ENCODE peak calls at places on chromosomes 5 and 9, in four cellular contexts. One of them, this sample, is unnamed. For H4K20me1, the result is how much of the 10 kb centered on the place peaks cover.

GRCh38 chr5:114305402-114306207 is 56.3 kb upstream of the KCNN2 start:
- DNase-seq in K562: no peak
- DNase-seq in H1: no peak
- DNase-seq in HepG2: peak
- DNase-seq in this sample: peak

GRCh38 chr5:2901511-2901910 is 150.0 kb upstream of the IRX2 start:
- DNase-seq in K562: no peak
- DNase-seq in H1: no peak
- DNase-seq in HepG2: no peak
- DNase-seq in this sample: no peak

GRCh38 chr5:55597014-55597981 is 62.5 kb upstream of the PLPP1 start:
- DNase-seq in K562: no peak
- DNase-seq in H1: no peak
- DNase-seq in HepG2: no peak
- DNase-seq in this sample: peak

GRCh38 chr9:124779368-124780059 is 2.6 kb downstream of the OLFML2A start:
- DNase-seq in K562: no peak
- DNase-seq in H1: no peak
- DNase-seq in HepG2: peak
- DNase-seq in this sample: peak

GRCh38 chr9:70494221-70494620 is 79.8 kb upstream of the KLF9 start:
- DNase-seq in K562: no peak
- DNase-seq in H1: no peak
- DNase-seq in HepG2: no peak
- DNase-seq in this sample: no peak

GRCh38 chr9:82695704-82696103 is 367.2 kb downstream of the RASEF start:
- DNase-seq in K562: no peak
- DNase-seq in H1: no peak
- DNase-seq in HepG2: no peak
- DNase-seq in this sample: no peak

GRCh38 chr5:159782197-159782994 is 133.9 kb upstream of the ADRA1B start:
- DNase-seq in K562: no peak
- DNase-seq in H1: no peak
- DNase-seq in HepG2: no peak
- DNase-seq in this sample: no peak

GRCh38 chr5:39447968-39448367 is 23.2 kb upstream of the DAB2 start:
- DNase-seq in K562: no peak
- DNase-seq in H1: no peak
- DNase-seq in HepG2: peak
- DNase-seq in this sample: peak

GRCh38 chr9:32524558-32525461 is 1.2 kb downstream of the RIGI start:
- DNase-seq in K562: no peak
- DNase-seq in H1: no peak
- DNase-seq in HepG2: peak
- DNase-seq in this sample: no peak

GRCh38 chr9:127634021-127634420 is 21.9 kb downstream of the STXBP1 start:
- DNase-seq in K562: no peak
- DNase-seq in H1: no peak
- DNase-seq in HepG2: no peak
- DNase-seq in this sample: peak

GRCh38 chr9:108271646-108272349 is 584.0 kb downstream of the ACTL7B start:
- DNase-seq in K562: no peak
- DNase-seq in H1: no peak
- DNase-seq in HepG2: peak
- DNase-seq in this sample: peak

GRCh38 chr5:140806834-140807775 is at the start of gene PCDHA4:
- DNase-seq in K562: peak
- DNase-seq in H1: no peak
- DNase-seq in HepG2: peak
- DNase-seq in this sample: peak

GRCh38 chr5:147485814-147486213 is 24.1 kb downstream of the DPYSL3 start:
- DNase-seq in K562: no peak
- DNase-seq in H1: no peak
- DNase-seq in HepG2: no peak
- DNase-seq in this sample: no peak

GRCh38 chr5:80592105-80592504 is 22.0 kb upstream of the ANKRD34B start:
- DNase-seq in K562: no peak
- DNase-seq in H1: no peak
- DNase-seq in HepG2: peak
- DNase-seq in this sample: no peak

GRCh38 chr9:87379300-87379699 is 118.4 kb upstream of the DAPK1 start:
- DNase-seq in K562: no peak
- DNase-seq in H1: no peak
- DNase-seq in HepG2: no peak
- DNase-seq in this sample: no peak

GRCh38 chr5:142363619-142363963 is 38.8 kb upstream of the SPRY4 start:
- DNase-seq in K562: no peak
- DNase-seq in H1: no peak
- DNase-seq in HepG2: no peak
- DNase-seq in this sample: no peak

GRCh38 chr5:95862636-95863382 is 40.3 kb upstream of the GLRX start:
- DNase-seq in K562: no peak
- DNase-seq in H1: no peak
- DNase-seq in HepG2: peak
- DNase-seq in this sample: no peak

GRCh38 chr5:151675225-151675955 is 11.3 kb downstream of the SPARC start:
- DNase-seq in K562: no peak
- DNase-seq in H1: no peak
- DNase-seq in HepG2: no peak
- DNase-seq in this sample: peak

GRCh38 chr5:53130206-53130605 is 20.6 kb upstream of the MOCS2 start:
- DNase-seq in K562: no peak
- DNase-seq in H1: no peak
- DNase-seq in HepG2: no peak
- DNase-seq in this sample: no peak

GRCh38 chr5:140108093-140109049 is 5.5 kb upstream of the PURA start:
- DNase-seq in K562: no peak
- DNase-seq in H1: no peak
- DNase-seq in HepG2: no peak
- DNase-seq in this sample: no peak

GRCh38 chr5:75335952-75336624 is 932 bp upstream of the HMGCR start:
- DNase-seq in K562: peak
- DNase-seq in H1: no peak
- DNase-seq in HepG2: peak
- DNase-seq in this sample: peak

GRCh38 chr5:24162343-24162742 is 482.4 kb downstream of the CDH10 start:
- DNase-seq in K562: no peak
- DNase-seq in H1: no peak
- DNase-seq in HepG2: no peak
- DNase-seq in this sample: no peak

GRCh38 chr5:128537306-128537998 is 593 bp downstream of the FBN2 start:
- DNase-seq in K562: no peak
- DNase-seq in H1: no peak
- DNase-seq in HepG2: no peak
- DNase-seq in this sample: peak

GRCh38 chr9:118522093-118523028 is 818.2 kb downstream of the TLR4 start:
- DNase-seq in K562: peak
- DNase-seq in H1: peak
- DNase-seq in HepG2: peak
- DNase-seq in this sample: peak

GRCh38 chr9:78314953-78315870 is 18.3 kb downstream of the PSAT1 start:
- DNase-seq in K562: no peak
- DNase-seq in H1: no peak
- DNase-seq in HepG2: no peak
- DNase-seq in this sample: peak

GRCh38 chr5:54302267-54302687 is 8.1 kb downstream of the ARL15 start:
- DNase-seq in K562: no peak
- DNase-seq in H1: no peak
- DNase-seq in HepG2: no peak
- DNase-seq in this sample: no peak

GRCh38 chr5:33369470-33370134 is 71.2 kb upstream of the TARS1 start:
- DNase-seq in K562: no peak
- DNase-seq in H1: no peak
- DNase-seq in HepG2: no peak
- DNase-seq in this sample: peak

GRCh38 chr5:13250450-13251291 is 693.8 kb downstream of the DNAH5 start:
- DNase-seq in K562: peak
- DNase-seq in H1: no peak
- DNase-seq in HepG2: peak
- DNase-seq in this sample: peak

GRCh38 chr5:166845044-166845443 is 1446.4 kb upstream of the WWC1 start:
- DNase-seq in K562: peak
- DNase-seq in H1: no peak
- DNase-seq in HepG2: no peak
- DNase-seq in this sample: no peak

GRCh38 chr5:126499742-126500396 is 76.7 kb downstream of the GRAMD2B start:
- DNase-seq in K562: peak
- DNase-seq in H1: peak
- DNase-seq in HepG2: peak
- DNase-seq in this sample: peak

GRCh38 chr9:135992486-135993408 is 31.6 kb upstream of the UBAC1 start:
- DNase-seq in K562: peak
- DNase-seq in H1: no peak
- DNase-seq in HepG2: peak
- DNase-seq in this sample: peak

GRCh38 chr5:170252710-170253350 is 20.0 kb downstream of the C5orf58 start:
- DNase-seq in K562: no peak
- DNase-seq in H1: no peak
- DNase-seq in HepG2: no peak
- DNase-seq in this sample: no peak

GRCh38 chr9:131318211-131318610 is 28.7 kb downstream of the PLPP7 start:
- DNase-seq in K562: no peak
- DNase-seq in H1: no peak
- DNase-seq in HepG2: no peak
- DNase-seq in this sample: no peak

GRCh38 chr9:116499986-116500871 is 186.9 kb upstream of the TRIM32 start:
- DNase-seq in K562: peak
- DNase-seq in H1: no peak
- DNase-seq in HepG2: no peak
- DNase-seq in this sample: no peak

GRCh38 chr5:15752886-15753285 is 252.9 kb downstream of the FBXL7 start:
- DNase-seq in K562: no peak
- DNase-seq in H1: no peak
- DNase-seq in HepG2: no peak
- DNase-seq in this sample: peak

GRCh38 chr5:67065237-67065636 is 131.4 kb downstream of the CD180 start:
- DNase-seq in K562: no peak
- DNase-seq in H1: no peak
- DNase-seq in HepG2: no peak
- DNase-seq in this sample: no peak

GRCh38 chr5:102792705-102793104 is 37.6 kb downstream of the PAM start:
- DNase-seq in K562: no peak
- DNase-seq in H1: no peak
- DNase-seq in HepG2: peak
- DNase-seq in this sample: peak

GRCh38 chr9:127133739-127134167 is 11.3 kb upstream of the ANGPTL2 start:
- DNase-seq in K562: no peak
- DNase-seq in H1: no peak
- DNase-seq in HepG2: no peak
- DNase-seq in this sample: no peak

DNA sequence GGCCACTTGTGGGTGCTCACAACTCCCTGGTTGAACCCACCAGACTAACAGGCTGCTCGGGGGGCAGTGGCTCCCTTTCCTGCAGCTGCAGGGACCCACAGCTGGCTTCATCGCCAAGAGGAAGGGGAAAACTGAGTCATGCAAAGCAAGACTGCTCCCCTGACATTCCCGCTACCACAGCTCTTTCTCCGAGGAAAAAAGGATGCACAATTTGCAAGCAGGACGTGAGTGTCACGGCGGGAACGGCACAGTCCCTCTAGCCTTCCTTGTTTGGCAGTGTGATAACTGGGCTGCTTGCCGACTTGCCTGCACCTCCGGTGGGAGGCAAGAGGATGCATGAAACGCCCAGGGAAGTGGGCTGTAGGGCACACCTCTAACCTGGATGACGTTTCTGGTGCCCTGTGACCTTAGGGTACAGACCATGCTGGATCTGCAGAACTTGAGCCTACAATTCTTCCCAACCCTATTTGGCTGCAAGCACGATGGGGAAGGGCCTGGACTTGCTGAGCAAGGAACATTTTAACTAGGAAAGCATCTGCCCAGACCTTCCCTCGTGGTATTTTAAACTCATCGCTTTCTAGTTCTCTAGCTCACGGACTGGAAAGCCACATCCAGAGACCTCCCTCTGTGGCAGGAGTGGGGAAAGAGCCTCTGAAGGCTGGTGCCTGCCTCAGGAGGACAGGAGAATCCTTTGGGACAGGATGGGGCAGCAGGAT is 7.8 kb downstream of the SH3PXD2B start:
- DNase-seq in K562: no peak
- DNase-seq in H1: no peak
- DNase-seq in HepG2: no peak
- DNase-seq in this sample: peak
- H3K27ac ChIP-seq in K562: no peak
- H3K27ac ChIP-seq in H1: no peak
- H3K27ac ChIP-seq in HepG2: no peak
- H3K27ac ChIP-seq in this sample: peak

GRCh38 chr9:589723-590122 is 251.8 kb upstream of the DMRT1 start:
- DNase-seq in K562: no peak
- DNase-seq in H1: no peak
- DNase-seq in HepG2: no peak
- DNase-seq in this sample: peak
- TF ChIP-seq JUN in K562: no peak
- TF ChIP-seq JUN in H1: no peak
- TF ChIP-seq JUN in HepG2: no peak
- TF ChIP-seq JUN in this sample: no peak

GRCh38 chr9:89486681-89487080 is 11.2 kb downstream of the SEMA4D start:
- DNase-seq in K562: no peak
- DNase-seq in H1: no peak
- DNase-seq in HepG2: no peak
- DNase-seq in this sample: no peak
- H4K20me1 ChIP-seq in K562: under half
- H4K20me1 ChIP-seq in H1: under half
- H4K20me1 ChIP-seq in HepG2: under half
- H4K20me1 ChIP-seq in this sample: under half

GRCh38 chr9:105403552-105404246 is 44.1 kb upstream of the FSD1L start:
- DNase-seq in K562: no peak
- DNase-seq in H1: no peak
- DNase-seq in HepG2: no peak
- DNase-seq in this sample: no peak
- H3K27ac ChIP-seq in K562: no peak
- H3K27ac ChIP-seq in H1: peak
- H3K27ac ChIP-seq in HepG2: no peak
- H3K27ac ChIP-seq in this sample: no peak

DNA sequence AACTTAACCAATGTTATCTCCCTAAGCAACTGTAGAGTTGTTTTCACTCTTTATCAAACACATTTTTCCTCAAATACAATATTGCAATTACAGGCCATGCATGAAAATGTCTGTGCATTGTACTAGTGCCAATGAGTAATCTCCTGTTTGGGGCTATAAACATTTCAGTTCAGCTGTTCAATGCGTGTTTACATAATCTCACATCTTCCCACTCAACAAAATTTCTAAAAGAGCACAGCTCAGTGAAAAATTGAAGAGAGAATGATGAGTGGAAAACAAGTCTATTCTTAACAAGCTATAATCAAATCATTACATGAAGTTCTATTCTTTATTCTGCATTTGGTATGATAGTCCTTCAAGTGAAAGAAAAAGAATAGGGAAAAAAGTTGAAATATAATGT is 780.5 kb upstream of the CDH9 start:
- DNase-seq in K562: no peak
- DNase-seq in H1: no peak
- DNase-seq in HepG2: no peak
- DNase-seq in this sample: peak
- TF ChIP-seq JUN in K562: no peak
- TF ChIP-seq JUN in H1: no peak
- TF ChIP-seq JUN in HepG2: no peak
- TF ChIP-seq JUN in this sample: no peak